ENCODE peak calls at places on chromosome 4, in seven cellular contexts. One of them, this sample, is unnamed.

GRCh38 chr4:75514949-75515612 is 808 bp downstream of the THAP6 start:
- DNase-seq in Peyer's patch: no peak
- DNase-seq in brain microvascular endothelial cell: no peak
- DNase-seq in upper lobe of right lung: no peak
- DNase-seq in nephron progenitor cell: no peak
- DNase-seq in colonic mucosa: peak; percentile 25
- DNase-seq in right atrium auricular region: no peak
- DNase-seq in this sample: no peak

GRCh38 chr4:26885912-26886274 is 25.3 kb downstream of the STIM2 start:
- DNase-seq in right atrium auricular region: no peak
- DNase-seq in brain microvascular endothelial cell: no peak
- DNase-seq in nephron progenitor cell: no peak
- DNase-seq in upper lobe of right lung: no peak
- DNase-seq in Peyer's patch: no peak
- DNase-seq in colonic mucosa: peak; percentile 28
- DNase-seq in this sample: peak; percentile 64

GRCh38 chr4:40991908-40992307 is 222.4 kb downstream of the APBB2 start:
- DNase-seq in upper lobe of right lung: no peak
- DNase-seq in Peyer's patch: no peak
- DNase-seq in colonic mucosa: no peak
- DNase-seq in right atrium auricular region: no peak
- DNase-seq in brain microvascular endothelial cell: no peak
- DNase-seq in nephron progenitor cell: no peak
- DNase-seq in this sample: no peak

GRCh38 chr4:96154676-96155075 is 314.8 kb downstream of the PDHA2 start:
- DNase-seq in Peyer's patch: no peak
- DNase-seq in right atrium auricular region: no peak
- DNase-seq in colonic mucosa: no peak
- DNase-seq in upper lobe of right lung: no peak
- DNase-seq in nephron progenitor cell: no peak
- DNase-seq in brain microvascular endothelial cell: no peak
- DNase-seq in this sample: no peak

GRCh38 chr4:155809835-155810234 is 51.0 kb downstream of the GUCY1B1 start:
- DNase-seq in brain microvascular endothelial cell: peak; percentile 67
- DNase-seq in colonic mucosa: no peak
- DNase-seq in right atrium auricular region: no peak
- DNase-seq in nephron progenitor cell: no peak
- DNase-seq in Peyer's patch: no peak
- DNase-seq in upper lobe of right lung: no peak
- DNase-seq in this sample: no peak

GRCh38 chr4:138406881-138407280 is 164.7 kb upstream of the SLC7A11 start:
- DNase-seq in upper lobe of right lung: no peak
- DNase-seq in Peyer's patch: no peak
- DNase-seq in right atrium auricular region: no peak
- DNase-seq in nephron progenitor cell: no peak
- DNase-seq in brain microvascular endothelial cell: no peak
- DNase-seq in colonic mucosa: no peak
- DNase-seq in this sample: no peak

GRCh38 chr4:100100985-100101384 is 89.3 kb downstream of the DDIT4L start:
- DNase-seq in nephron progenitor cell: no peak
- DNase-seq in colonic mucosa: no peak
- DNase-seq in upper lobe of right lung: no peak
- DNase-seq in Peyer's patch: no peak
- DNase-seq in right atrium auricular region: no peak
- DNase-seq in brain microvascular endothelial cell: no peak
- DNase-seq in this sample: no peak

GRCh38 chr4:100789991-100790390 is 272.2 kb upstream of the EMCN start:
- DNase-seq in upper lobe of right lung: no peak
- DNase-seq in colonic mucosa: no peak
- DNase-seq in Peyer's patch: no peak
- DNase-seq in right atrium auricular region: no peak
- DNase-seq in brain microvascular endothelial cell: no peak
- DNase-seq in nephron progenitor cell: no peak
- DNase-seq in this sample: no peak

GRCh38 chr4:80058740-80059139 is 14.3 kb downstream of the ANTXR2 start:
- DNase-seq in colonic mucosa: no peak
- DNase-seq in right atrium auricular region: no peak
- DNase-seq in brain microvascular endothelial cell: no peak
- DNase-seq in nephron progenitor cell: no peak
- DNase-seq in upper lobe of right lung: no peak
- DNase-seq in Peyer's patch: no peak
- DNase-seq in this sample: peak; percentile 71

GRCh38 chr4:141153751-141154510 is 20.7 kb upstream of the RNF150 start:
- DNase-seq in brain microvascular endothelial cell: no peak
- DNase-seq in nephron progenitor cell: no peak
- DNase-seq in Peyer's patch: no peak
- DNase-seq in right atrium auricular region: no peak
- DNase-seq in colonic mucosa: no peak
- DNase-seq in upper lobe of right lung: no peak
- DNase-seq in this sample: no peak

GRCh38 chr4:54482529-54482961 is 175.2 kb upstream of the KIT start:
- DNase-seq in colonic mucosa: no peak
- DNase-seq in nephron progenitor cell: no peak
- DNase-seq in Peyer's patch: no peak
- DNase-seq in right atrium auricular region: no peak
- DNase-seq in brain microvascular endothelial cell: peak; percentile 43
- DNase-seq in upper lobe of right lung: no peak
- DNase-seq in this sample: no peak

GRCh38 chr4:26030260-26030667 is 116.2 kb downstream of the SMIM20 start:
- DNase-seq in Peyer's patch: no peak
- DNase-seq in colonic mucosa: no peak
- DNase-seq in upper lobe of right lung: no peak
- DNase-seq in nephron progenitor cell: no peak
- DNase-seq in right atrium auricular region: no peak
- DNase-seq in brain microvascular endothelial cell: no peak
- DNase-seq in this sample: no peak

GRCh38 chr4:125639182-125639621 is 324.4 kb downstream of the FAT4 start:
- DNase-seq in right atrium auricular region: no peak
- DNase-seq in colonic mucosa: no peak
- DNase-seq in nephron progenitor cell: peak; percentile 26
- DNase-seq in Peyer's patch: no peak
- DNase-seq in brain microvascular endothelial cell: no peak
- DNase-seq in upper lobe of right lung: no peak
- DNase-seq in this sample: no peak

GRCh38 chr4:141109983-141110382 is 23.3 kb downstream of the RNF150 start:
- DNase-seq in brain microvascular endothelial cell: no peak
- DNase-seq in right atrium auricular region: no peak
- DNase-seq in upper lobe of right lung: no peak
- DNase-seq in nephron progenitor cell: no peak
- DNase-seq in colonic mucosa: no peak
- DNase-seq in Peyer's patch: no peak
- DNase-seq in this sample: no peak

GRCh38 chr4:68180858-68181531 is 51.3 kb upstream of the TMPRSS11F start:
- DNase-seq in nephron progenitor cell: no peak
- DNase-seq in Peyer's patch: no peak
- DNase-seq in colonic mucosa: no peak
- DNase-seq in brain microvascular endothelial cell: no peak
- DNase-seq in right atrium auricular region: no peak
- DNase-seq in upper lobe of right lung: no peak
- DNase-seq in this sample: no peak

GRCh38 chr4:113556382-113557134 is 205.0 kb downstream of the CAMK2D start:
- DNase-seq in upper lobe of right lung: no peak
- DNase-seq in nephron progenitor cell: no peak
- DNase-seq in right atrium auricular region: no peak
- DNase-seq in colonic mucosa: peak; percentile 22
- DNase-seq in Peyer's patch: no peak
- DNase-seq in brain microvascular endothelial cell: no peak
- DNase-seq in this sample: no peak

GRCh38 chr4:176735300-176735699 is 57.4 kb downstream of the VEGFC start:
- DNase-seq in Peyer's patch: no peak
- DNase-seq in right atrium auricular region: no peak
- DNase-seq in nephron progenitor cell: no peak
- DNase-seq in upper lobe of right lung: no peak
- DNase-seq in brain microvascular endothelial cell: peak; percentile 41
- DNase-seq in colonic mucosa: no peak
- DNase-seq in this sample: no peak

GRCh38 chr4:53497446-53498069 is 93.7 kb downstream of the LNX1 start:
- DNase-seq in Peyer's patch: no peak
- DNase-seq in right atrium auricular region: peak; percentile 80
- DNase-seq in nephron progenitor cell: no peak
- DNase-seq in colonic mucosa: no peak
- DNase-seq in brain microvascular endothelial cell: no peak
- DNase-seq in upper lobe of right lung: no peak
- DNase-seq in this sample: no peak

GRCh38 chr4:83631066-83631465 is 95.2 kb downstream of the GPAT3 start:
- DNase-seq in Peyer's patch: no peak
- DNase-seq in brain microvascular endothelial cell: no peak
- DNase-seq in right atrium auricular region: no peak
- DNase-seq in upper lobe of right lung: no peak
- DNase-seq in nephron progenitor cell: no peak
- DNase-seq in colonic mucosa: no peak
- DNase-seq in this sample: no peak

GRCh38 chr4:173415885-173416658 is 17.2 kb upstream of the SCRG1 start:
- DNase-seq in brain microvascular endothelial cell: no peak
- DNase-seq in colonic mucosa: no peak
- DNase-seq in upper lobe of right lung: peak; percentile 86
- DNase-seq in right atrium auricular region: peak; percentile 81
- DNase-seq in Peyer's patch: no peak
- DNase-seq in nephron progenitor cell: no peak
- DNase-seq in this sample: peak; percentile 89
- TF ChIP-seq CTCF in brain microvascular endothelial cell: no peak
- TF ChIP-seq CTCF in colonic mucosa: no peak
- TF ChIP-seq CTCF in upper lobe of right lung: peak; percentile 9
- TF ChIP-seq CTCF in right atrium auricular region: no peak
- TF ChIP-seq CTCF in Peyer's patch: no peak
- TF ChIP-seq CTCF in nephron progenitor cell: no peak
- TF ChIP-seq CTCF in this sample: peak; percentile 43

GRCh38 chr4:183722738-183723560 is 63.9 kb downstream of the TRAPPC11 start:
- DNase-seq in Peyer's patch: peak; percentile 73
- DNase-seq in brain microvascular endothelial cell: peak; percentile 17
- DNase-seq in colonic mucosa: peak; percentile 84
- DNase-seq in nephron progenitor cell: peak; percentile 76
- DNase-seq in right atrium auricular region: no peak
- DNase-seq in upper lobe of right lung: peak; percentile 84
- DNase-seq in this sample: peak; percentile 52

GRCh38 chr4:183716302-183716701 is 57.2 kb downstream of the TRAPPC11 start:
- DNase-seq in right atrium auricular region: no peak
- DNase-seq in Peyer's patch: no peak
- DNase-seq in upper lobe of right lung: no peak
- DNase-seq in nephron progenitor cell: no peak
- DNase-seq in colonic mucosa: no peak
- DNase-seq in brain microvascular endothelial cell: no peak
- DNase-seq in this sample: no peak

GRCh38 chr4:183718876-183719275 is 59.8 kb downstream of the TRAPPC11 start:
- DNase-seq in brain microvascular endothelial cell: no peak
- DNase-seq in Peyer's patch: no peak
- DNase-seq in upper lobe of right lung: no peak
- DNase-seq in nephron progenitor cell: no peak
- DNase-seq in colonic mucosa: no peak
- DNase-seq in right atrium auricular region: no peak
- DNase-seq in this sample: no peak

GRCh38 chr4:183723561-183724228 is 64.6 kb downstream of the TRAPPC11 start:
- DNase-seq in colonic mucosa: no peak
- DNase-seq in nephron progenitor cell: no peak
- DNase-seq in upper lobe of right lung: no peak
- DNase-seq in right atrium auricular region: no peak
- DNase-seq in Peyer's patch: no peak
- DNase-seq in brain microvascular endothelial cell: no peak
- DNase-seq in this sample: no peak

DNA sequence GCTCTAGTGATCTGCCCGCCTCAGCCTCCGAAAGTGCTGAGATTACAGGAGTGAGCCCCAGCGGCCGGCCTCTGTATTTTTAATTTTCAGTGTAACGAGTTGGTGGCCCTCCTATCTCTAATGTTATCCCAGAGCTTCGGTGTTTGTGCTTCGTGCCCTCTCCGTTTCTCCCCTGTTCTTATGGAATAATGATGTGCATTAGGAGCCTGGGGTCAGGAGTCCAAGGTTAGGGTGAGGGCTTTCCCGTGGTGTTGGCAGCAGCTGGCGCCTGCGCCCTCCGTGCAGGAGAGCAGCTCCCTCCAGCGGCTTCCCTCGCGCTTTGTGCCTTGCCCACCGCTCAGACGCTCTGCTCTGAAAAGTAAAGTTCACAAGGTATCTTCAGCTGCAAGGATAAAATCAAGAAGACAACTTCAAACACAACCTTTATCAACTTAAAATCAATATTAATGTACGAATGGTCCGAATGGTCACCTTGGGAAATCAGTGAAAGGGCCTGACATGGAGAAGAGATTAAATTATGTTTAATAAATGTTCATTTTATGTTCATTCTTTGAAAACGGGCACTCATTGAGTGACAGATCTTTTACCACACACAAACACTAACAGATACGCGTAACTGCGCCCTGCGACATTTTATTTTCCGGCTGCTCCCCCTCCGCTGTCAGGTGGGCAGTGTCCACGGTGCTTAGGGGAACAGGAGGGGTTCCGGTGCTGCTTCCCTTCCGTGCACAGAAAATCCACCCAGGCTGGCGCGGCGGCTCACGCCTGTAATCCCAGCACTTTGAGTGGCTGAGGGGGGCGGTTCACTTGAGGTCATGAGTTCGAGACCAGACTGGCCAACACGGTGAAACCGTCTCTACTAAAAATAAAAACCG is 62.4 kb downstream of the TRAPPC11 start:
- DNase-seq in Peyer's patch: peak; percentile 79
- DNase-seq in upper lobe of right lung: peak; percentile 88
- DNase-seq in nephron progenitor cell: peak; percentile 23
- DNase-seq in right atrium auricular region: no peak
- DNase-seq in brain microvascular endothelial cell: peak; percentile 18
- DNase-seq in colonic mucosa: peak; percentile 89
- DNase-seq in this sample: peak; percentile 61
- TF ChIP-seq CTCF in Peyer's patch: peak; percentile 66
- TF ChIP-seq CTCF in upper lobe of right lung: peak; percentile 54
- TF ChIP-seq CTCF in nephron progenitor cell: no peak
- TF ChIP-seq CTCF in right atrium auricular region: peak; percentile 68
- TF ChIP-seq CTCF in brain microvascular endothelial cell: peak; percentile 77
- TF ChIP-seq CTCF in colonic mucosa: peak; percentile 18
- TF ChIP-seq CTCF in this sample: peak; percentile 52

GRCh38 chr4:36159208-36159607 is 85.1 kb downstream of the ARAP2 start:
- DNase-seq in colonic mucosa: no peak
- DNase-seq in brain microvascular endothelial cell: no peak
- DNase-seq in nephron progenitor cell: no peak
- DNase-seq in upper lobe of right lung: no peak
- DNase-seq in Peyer's patch: no peak
- DNase-seq in right atrium auricular region: no peak
- DNase-seq in this sample: no peak
- TF ChIP-seq CTCF in colonic mucosa: no peak
- TF ChIP-seq CTCF in brain microvascular endothelial cell: peak; percentile 14
- TF ChIP-seq CTCF in nephron progenitor cell: no peak
- TF ChIP-seq CTCF in upper lobe of right lung: no peak
- TF ChIP-seq CTCF in Peyer's patch: no peak
- TF ChIP-seq CTCF in right atrium auricular region: no peak
- TF ChIP-seq CTCF in this sample: peak; percentile 17

DNA sequence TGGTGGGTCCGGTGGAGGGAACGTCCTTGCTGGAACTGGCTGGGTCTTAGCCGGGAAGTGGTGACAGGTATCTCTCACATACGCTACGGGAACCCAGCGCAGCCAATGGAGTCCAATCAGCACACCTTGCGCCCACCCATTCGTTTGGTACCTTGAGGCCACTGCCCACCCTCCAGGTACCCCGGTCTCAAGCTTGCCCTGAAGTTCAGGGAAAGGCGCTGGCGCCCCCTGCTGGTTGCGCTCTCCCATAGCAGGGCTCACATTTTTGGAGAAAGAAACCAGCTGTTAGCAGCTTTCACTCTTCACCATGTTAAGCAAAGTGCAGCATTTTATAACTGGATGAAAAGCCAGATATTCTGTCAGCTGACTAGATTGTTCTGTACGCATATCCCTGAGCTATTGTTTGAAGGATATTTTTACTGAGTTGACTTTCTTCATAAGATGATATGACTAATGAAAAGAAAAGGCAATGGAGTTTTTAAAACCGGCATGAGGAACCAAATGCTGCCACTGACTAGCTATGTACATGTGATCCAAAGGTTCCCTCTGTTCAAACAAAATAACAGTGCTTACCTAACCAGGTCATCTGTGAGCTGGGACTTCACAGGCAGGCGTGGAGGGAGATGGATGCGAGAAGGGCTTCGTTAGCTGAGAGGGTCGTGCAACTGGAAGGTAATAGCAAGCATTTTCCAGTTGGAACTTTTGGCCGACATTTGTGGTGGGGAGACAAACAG is 43.7 kb downstream of the OTOP1 start:
- DNase-seq in brain microvascular endothelial cell: no peak
- DNase-seq in nephron progenitor cell: peak; percentile 66
- DNase-seq in colonic mucosa: no peak
- DNase-seq in upper lobe of right lung: no peak
- DNase-seq in right atrium auricular region: no peak
- DNase-seq in Peyer's patch: no peak
- DNase-seq in this sample: no peak
- TF ChIP-seq CTCF in brain microvascular endothelial cell: peak; percentile 79
- TF ChIP-seq CTCF in nephron progenitor cell: peak; percentile 89
- TF ChIP-seq CTCF in colonic mucosa: peak; percentile 59
- TF ChIP-seq CTCF in upper lobe of right lung: peak; percentile 56
- TF ChIP-seq CTCF in right atrium auricular region: peak; percentile 67
- TF ChIP-seq CTCF in Peyer's patch: peak; percentile 17
- TF ChIP-seq CTCF in this sample: peak; percentile 66

This sample was measured in CD14-positive monocyte.